ENCODE peak calls at places on chromosomes 13 and 19, in four cellular contexts. Z is CD8-positive, alpha-beta T cell; Q is mucosa of descending colon; P is lower leg skin. F is an unnamed sample.

GRCh38 chr19:44539236-44539819 is 9.9 kb upstream of the CEACAM20 start:
- DNase-seq in Q (no peak), P (no peak), Z (no peak), F (no peak)

GRCh38 chr13:41054212-41054877 is 7.0 kb upstream of the WBP4 start:
- DNase-seq in Z (no peak), P (no peak), Q (peak), F (no peak)

GRCh38 chr19:46821512-46822359 is 28.9 kb downstream of the AP2S1 start:
- DNase-seq in P (no peak), Z (peak), Q (peak), F (no peak)

GRCh38 chr19:42219812-42220750 is at the start of gene ZNF526:
- DNase-seq in Z (peak), P (peak), Q (peak), F (peak)

GRCh38 chr19:1935484-1936208 is 5.3 kb upstream of the CSNK1G2 start:
- DNase-seq in Z (no peak), Q (no peak), P (no peak), F (no peak)

GRCh38 chr19:30286378-30286777 is 85.8 kb upstream of the ZNF536 start:
- DNase-seq in P (no peak), Z (no peak), Q (no peak), F (no peak)

GRCh38 chr13:74264333-74264732 is 130.1 kb upstream of the KLF12 start:
- DNase-seq in Q (no peak), Z (no peak), P (no peak), F (no peak)

GRCh38 chr13:111152836-111153235 is 37.7 kb downstream of the ARHGEF7 start:
- DNase-seq in P (no peak), Q (peak), Z (no peak), F (no peak)

GRCh38 chr19:47158879-47159509 is 28.4 kb downstream of the SAE1 start:
- DNase-seq in P (no peak), Z (no peak), Q (no peak), F (no peak)

GRCh38 chr13:77061362-77061761 is 34.4 kb upstream of the FBXL3 start:
- DNase-seq in Q (no peak), P (no peak), Z (no peak), F (no peak)

GRCh38 chr19:10961763-10962536 is 1.1 kb downstream of the SMARCA4 start:
- DNase-seq in Z (no peak), P (no peak), Q (no peak), F (no peak)

GRCh38 chr19:11269408-11269807 is 7.1 kb upstream of the DOCK6 start:
- DNase-seq in Z (no peak), Q (no peak), P (no peak), F (no peak)

GRCh38 chr13:83992566-83993358 is 110.5 kb upstream of the SLITRK1 start:
- DNase-seq in P (no peak), Z (no peak), Q (no peak), F (no peak)

GRCh38 chr19:3057275-3057714 is 5.0 kb downstream of the TLE5 start:
- DNase-seq in P (peak), Q (no peak), Z (no peak), F (no peak)

GRCh38 chr13:114090476-114090875 is 41.9 kb downstream of the RASA3 start:
- DNase-seq in P (no peak), Q (no peak), Z (no peak), F (no peak)

GRCh38 chr19:52993342-52994178 is 20.2 kb upstream of the ERVV-1 start:
- DNase-seq in Q (peak), P (peak), Z (peak), F (peak)
- TF ChIP-seq CTCF in Q (no peak), P (no peak), Z (peak), F (peak)

GRCh38 chr13:81957121-81957520 is 1616.2 kb upstream of the SPRY2 start:
- DNase-seq in P (no peak), Z (no peak), Q (no peak), F (no peak)
- TF ChIP-seq CTCF in P (no peak), Z (no peak), Q (no peak), F (peak)

GRCh38 chr13:32381539-32381938 is 46.4 kb downstream of the N4BP2L1 start:
- DNase-seq in P (no peak), Q (peak), Z (no peak), F (no peak)
- TF ChIP-seq CTCF in P (no peak), Q (no peak), Z (peak), F (peak)

DNA sequence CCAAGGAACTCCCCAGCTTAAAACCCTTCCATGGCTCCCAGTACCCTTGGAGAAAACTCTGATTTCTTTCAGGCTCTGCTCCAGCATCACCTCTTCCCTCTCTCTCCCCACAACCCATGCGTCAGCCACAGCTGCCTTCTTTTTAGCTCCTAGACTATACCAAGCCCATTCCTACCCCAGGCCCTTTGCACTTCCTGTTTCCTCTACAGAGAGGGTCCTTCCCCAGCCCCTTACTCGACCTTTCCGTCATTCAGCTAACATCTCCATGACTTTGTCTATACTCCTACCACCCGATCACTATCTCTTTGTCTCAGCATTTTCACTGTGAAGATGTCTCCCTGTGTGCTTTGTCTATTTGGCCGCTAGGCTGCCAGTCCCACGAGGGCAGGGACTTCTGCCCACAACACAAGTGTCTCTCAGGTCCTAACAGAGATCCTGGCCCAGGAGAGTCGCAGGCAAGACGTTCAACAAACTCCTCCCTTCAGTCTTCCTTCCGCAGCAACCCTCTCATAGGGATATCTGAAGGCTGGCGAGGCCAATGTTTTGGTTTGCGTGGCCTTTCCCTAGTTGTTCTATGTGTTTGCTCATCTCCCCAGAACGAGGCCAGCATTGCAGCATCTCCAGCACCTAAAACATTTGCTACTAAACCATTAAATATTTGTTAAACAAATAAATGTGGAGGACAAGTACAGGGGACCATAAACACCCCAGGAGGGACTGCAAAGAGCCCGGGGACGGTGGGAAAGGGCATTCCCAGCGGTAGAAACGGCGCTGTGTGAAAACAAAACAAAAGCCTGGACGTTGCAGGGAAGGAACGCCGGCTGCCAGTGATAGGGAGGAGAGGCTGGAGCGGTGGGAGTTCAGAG is 816 bp downstream of the CCNP start:
- DNase-seq in Q (no peak), Z (no peak), P (no peak), F (no peak)
- TF ChIP-seq CTCF in Q (no peak), Z (no peak), P (no peak), F (no peak)

GRCh38 chr19:56751078-56751489 is 79.5 kb upstream of the ZNF835 start:
- DNase-seq in P (no peak), Q (no peak), Z (no peak), F (no peak)

GRCh38 chr19:56750658-56751057 is 79.1 kb upstream of the ZNF835 start:
- DNase-seq in Q (no peak), P (no peak), Z (no peak), F (no peak)

GRCh38 chr19:56746367-56746766 is 74.8 kb upstream of the ZNF835 start:
- DNase-seq in P (no peak), Q (no peak), Z (no peak), F (no peak)

GRCh38 chr19:56748443-56748842 is 76.9 kb upstream of the ZNF835 start:
- DNase-seq in P (no peak), Z (no peak), Q (no peak), F (no peak)
- TF ChIP-seq CTCF in P (no peak), Z (no peak), Q (no peak), F (no peak)

GRCh38 chr19:48993175-48994034 is at the start of the genes GYS1 and RUVBL2:
- DNase-seq in Q (peak), Z (peak), P (peak), F (peak)
- TF ChIP-seq CTCF in Q (peak), Z (peak), P (peak), F (peak)

GRCh38 chr19:5588441-5588840 is 20.7 kb upstream of the TINCR start:
- DNase-seq in P (no peak), Z (no peak), Q (no peak), F (no peak)

GRCh38 chr19:5587071-5587455 is 19.3 kb upstream of the TINCR start:
- DNase-seq in P (no peak), Q (no peak), Z (no peak), F (no peak)

GRCh38 chr19:5587661-5588060 is 19.9 kb upstream of the TINCR start:
- DNase-seq in Z (no peak), Q (no peak), P (no peak), F (no peak)

GRCh38 chr19:5585461-5586299 is 17.9 kb upstream of the TINCR start:
- DNase-seq in P (peak), Z (no peak), Q (no peak), F (no peak)

DNA sequence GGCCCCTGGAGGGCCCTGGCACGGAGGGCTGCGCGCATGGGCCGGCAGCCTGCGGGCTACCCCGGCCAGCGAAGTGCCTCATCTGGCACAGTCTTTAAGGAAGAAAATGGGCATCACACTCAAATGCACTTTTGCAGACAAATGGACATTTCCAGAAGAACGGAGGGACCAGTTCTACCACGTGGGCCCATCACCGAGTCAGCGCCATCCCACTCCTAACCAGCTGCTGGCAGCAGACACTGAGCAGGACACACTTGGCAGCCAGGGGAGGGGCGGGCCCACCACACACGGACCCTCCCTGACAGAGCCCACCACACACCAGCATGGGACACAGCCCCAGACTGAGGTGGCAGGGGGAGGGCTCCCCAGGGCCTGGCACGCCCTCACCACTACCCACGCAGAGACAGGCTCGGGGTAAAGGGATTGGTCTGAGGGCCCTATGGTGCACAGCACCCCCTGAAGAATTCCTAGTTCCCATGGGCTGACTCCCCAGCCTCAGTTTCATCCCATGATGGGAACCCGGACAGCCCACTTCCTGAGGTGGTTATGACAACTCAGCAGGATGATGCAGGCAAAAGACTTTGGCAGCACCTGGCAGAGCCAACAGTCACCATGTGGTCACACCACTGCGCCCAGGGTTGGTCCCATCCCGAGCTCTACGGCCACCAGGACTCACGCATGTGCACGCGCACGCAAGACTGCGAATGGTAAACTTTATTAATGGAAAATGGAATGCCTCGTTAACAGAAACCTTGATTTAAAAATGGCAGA is 18.7 kb upstream of the TINCR start:
- DNase-seq in P (no peak), Q (no peak), Z (no peak), F (no peak)
- TF ChIP-seq CTCF in P (no peak), Q (no peak), Z (no peak), F (no peak)

GRCh38 chr19:5308471-5309437 is 31.9 kb downstream of the PTPRS start:
- DNase-seq in Z (no peak), P (no peak), Q (peak), F (no peak)

GRCh38 chr19:5307655-5308054 is 33.0 kb downstream of the PTPRS start:
- DNase-seq in P (no peak), Q (no peak), Z (no peak), F (no peak)

GRCh38 chr19:5306531-5306930 is 34.1 kb downstream of the PTPRS start:
- DNase-seq in Q (no peak), Z (no peak), P (no peak), F (no peak)

GRCh38 chr19:5312058-5312457 is 28.6 kb downstream of the PTPRS start:
- DNase-seq in Q (no peak), P (no peak), Z (no peak), F (no peak)

DNA sequence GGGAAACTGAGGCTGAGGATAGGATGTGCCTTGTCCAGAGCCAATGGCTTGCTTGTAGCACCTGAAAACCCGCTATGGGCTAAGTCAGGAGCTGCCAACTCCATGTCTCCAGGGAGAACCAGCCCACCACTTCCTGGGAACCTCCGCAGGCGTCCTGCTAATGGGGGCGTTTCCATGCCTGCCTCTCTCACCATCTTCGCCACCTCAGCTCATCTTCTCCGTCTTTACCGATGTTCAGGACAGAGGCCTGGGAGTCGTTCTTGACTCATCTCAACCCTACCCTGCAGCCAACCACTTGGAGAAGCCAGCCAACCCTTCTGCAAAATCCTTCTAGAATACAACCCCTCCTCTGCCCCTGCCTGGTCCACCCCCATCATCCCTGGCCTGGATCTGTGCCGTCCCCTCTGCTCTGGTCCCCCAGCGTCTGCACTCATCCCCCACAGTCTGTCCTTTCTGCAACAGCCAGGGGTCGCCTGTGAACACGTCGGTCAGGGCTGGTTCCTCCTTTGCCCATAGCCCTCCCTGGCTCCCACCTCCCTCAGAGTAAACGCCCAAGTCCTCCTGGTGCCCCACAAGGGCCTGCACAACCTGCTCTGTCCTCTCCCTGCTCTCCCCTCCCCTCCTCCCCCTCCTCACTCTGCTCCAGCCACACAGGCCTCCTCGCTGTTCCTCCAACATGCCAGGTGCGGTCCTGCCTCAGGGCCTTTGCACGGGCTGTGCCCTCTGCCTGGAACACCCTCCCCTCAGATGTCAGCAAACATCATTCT is 31.0 kb downstream of the PTPRS start:
- DNase-seq in Z (no peak), P (no peak), Q (no peak), F (no peak)
- TF ChIP-seq CTCF in Z (no peak), P (no peak), Q (no peak), F (no peak)

F was measured in progenitor cell of endocrine pancreas.